ENCODE peak calls at places on chromosome 4, in seven cellular contexts. Y is SW 1271; A is RPMI8226; Q is activated CD8-positive, alpha-beta memory T cell treated with anti-CD3 and anti-CD28 coated beads for 1 hour; N is activated gamma-delta T cell; P is activated CD4-positive, alpha-beta T cell treated with anti-CD3 and anti-CD28 coated beads, Interleukin-2, amount 50 U/mL, for 24 hours; L is pancreas. V is an unnamed sample.

GRCh38 chr4:42216569-42216968 is 64.1 kb upstream of the BEND4 start:
- DNase-seq in Q (no peak), A (no peak), L (no peak), Y (no peak), N (no peak), P (no peak), V (no peak)

GRCh38 chr4:29805871-29806480 is 914.2 kb upstream of the PCDH7 start:
- DNase-seq in L (no peak), N (no peak), P (no peak), Y (no peak), Q (no peak), A (no peak), V (no peak)

GRCh38 chr4:15695240-15695699 is 7.6 kb upstream of the BST1 start:
- DNase-seq in A (no peak), N (no peak), L (no peak), Q (no peak), P (no peak), Y (peak; percentile 91), V (no peak)

GRCh38 chr4:153217440-153217839 is 13.2 kb downstream of the TRIM2 start:
- DNase-seq in N (no peak), L (no peak), P (no peak), Y (no peak), Q (no peak), A (no peak), V (no peak)

GRCh38 chr4:123477804-123478209 is 81.2 kb downstream of the SPRY1 start:
- DNase-seq in A (no peak), L (no peak), Q (peak; percentile 24), Y (no peak), P (no peak), N (no peak), V (no peak)

GRCh38 chr4:41930139-41930831 is 4.9 kb upstream of the TMEM33 start:
- DNase-seq in A (no peak), Q (no peak), P (no peak), L (no peak), Y (no peak), N (no peak), V (no peak)

GRCh38 chr4:47219586-47219985 is 188.2 kb downstream of the GABRB1 start:
- DNase-seq in Q (no peak), L (no peak), P (no peak), Y (no peak), N (no peak), A (no peak), V (no peak)

GRCh38 chr4:54090804-54091623 is 8.9 kb upstream of the GSX2 start:
- DNase-seq in N (peak; percentile 9), Y (no peak), P (no peak), A (peak; percentile 20), Q (no peak), L (peak; percentile 55), V (no peak)